ENCODE peak calls at places on chromosomes 6 and 20, in nine cellular contexts. One of them, this sample, is unnamed.

GRCh38 chr6:36131517-36132220 is 1.4 kb downstream of the MAPK13 start:
- DNase-seq in lower lobe of right lung: no peak
- DNase-seq in lower leg skin: peak
- DNase-seq in epithelial cell of esophagus: peak
- DNase-seq in esophagus squamous epithelium: no peak
- DNase-seq in ovary: peak
- DNase-seq in CD4-positive, CD25-positive, alpha-beta regulatory T cell: peak
- DNase-seq in IMR-90: peak
- DNase-seq in mucosa of descending colon: peak
- DNase-seq in this sample: no peak

GRCh38 chr6:43494766-43495165 is 15.4 kb downstream of the LRRC73 start:
- DNase-seq in mucosa of descending colon: no peak
- DNase-seq in esophagus squamous epithelium: no peak
- DNase-seq in CD4-positive, CD25-positive, alpha-beta regulatory T cell: no peak
- DNase-seq in ovary: no peak
- DNase-seq in lower lobe of right lung: no peak
- DNase-seq in IMR-90: no peak
- DNase-seq in lower leg skin: no peak
- DNase-seq in epithelial cell of esophagus: no peak
- DNase-seq in this sample: no peak

GRCh38 chr20:9903048-9903651 is 64.3 kb upstream of the PAK5 start:
- DNase-seq in lower leg skin: no peak
- DNase-seq in IMR-90: no peak
- DNase-seq in epithelial cell of esophagus: peak
- DNase-seq in mucosa of descending colon: no peak
- DNase-seq in esophagus squamous epithelium: no peak
- DNase-seq in CD4-positive, CD25-positive, alpha-beta regulatory T cell: peak
- DNase-seq in lower lobe of right lung: no peak
- DNase-seq in ovary: no peak
- DNase-seq in this sample: peak

GRCh38 chr20:51570755-51571469 is 28.4 kb upstream of the NFATC2 start:
- DNase-seq in lower lobe of right lung: no peak
- DNase-seq in ovary: no peak
- DNase-seq in esophagus squamous epithelium: no peak
- DNase-seq in mucosa of descending colon: no peak
- DNase-seq in epithelial cell of esophagus: no peak
- DNase-seq in lower leg skin: peak
- DNase-seq in IMR-90: peak
- DNase-seq in CD4-positive, CD25-positive, alpha-beta regulatory T cell: no peak
- DNase-seq in this sample: no peak

GRCh38 chr6:89434954-89435353 is 2.0 kb downstream of the ANKRD6 start:
- DNase-seq in lower leg skin: no peak
- DNase-seq in esophagus squamous epithelium: no peak
- DNase-seq in mucosa of descending colon: no peak
- DNase-seq in lower lobe of right lung: no peak
- DNase-seq in epithelial cell of esophagus: no peak
- DNase-seq in CD4-positive, CD25-positive, alpha-beta regulatory T cell: no peak
- DNase-seq in ovary: no peak
- DNase-seq in IMR-90: no peak
- DNase-seq in this sample: no peak

GRCh38 chr6:33080127-33081089 is 4.6 kb downstream of the HLA-DPB1 start:
- DNase-seq in epithelial cell of esophagus: peak
- DNase-seq in mucosa of descending colon: peak
- DNase-seq in CD4-positive, CD25-positive, alpha-beta regulatory T cell: no peak
- DNase-seq in IMR-90: peak
- DNase-seq in lower lobe of right lung: peak
- DNase-seq in lower leg skin: peak
- DNase-seq in esophagus squamous epithelium: no peak
- DNase-seq in ovary: peak
- DNase-seq in this sample: no peak

GRCh38 chr20:63744158-63744557 is 4.6 kb downstream of the SLC2A4RG start:
- DNase-seq in epithelial cell of esophagus: no peak
- DNase-seq in ovary: no peak
- DNase-seq in mucosa of descending colon: no peak
- DNase-seq in CD4-positive, CD25-positive, alpha-beta regulatory T cell: no peak
- DNase-seq in lower leg skin: no peak
- DNase-seq in IMR-90: no peak
- DNase-seq in esophagus squamous epithelium: no peak
- DNase-seq in lower lobe of right lung: no peak
- DNase-seq in this sample: no peak

GRCh38 chr6:16352821-16353438 is 114.5 kb downstream of the GMPR start:
- DNase-seq in mucosa of descending colon: no peak
- DNase-seq in CD4-positive, CD25-positive, alpha-beta regulatory T cell: no peak
- DNase-seq in lower leg skin: no peak
- DNase-seq in esophagus squamous epithelium: no peak
- DNase-seq in lower lobe of right lung: no peak
- DNase-seq in epithelial cell of esophagus: no peak
- DNase-seq in IMR-90: no peak
- DNase-seq in ovary: no peak
- DNase-seq in this sample: no peak

GRCh38 chr20:36004045-36004444 is 35.7 kb downstream of the CNBD2 start:
- DNase-seq in ovary: no peak
- DNase-seq in lower lobe of right lung: no peak
- DNase-seq in IMR-90: no peak
- DNase-seq in epithelial cell of esophagus: peak
- DNase-seq in CD4-positive, CD25-positive, alpha-beta regulatory T cell: no peak
- DNase-seq in mucosa of descending colon: no peak
- DNase-seq in esophagus squamous epithelium: no peak
- DNase-seq in lower leg skin: no peak
- DNase-seq in this sample: no peak

GRCh38 chr6:68572525-68572924 is 62.6 kb upstream of the ADGRB3 start:
- DNase-seq in lower lobe of right lung: no peak
- DNase-seq in ovary: no peak
- DNase-seq in CD4-positive, CD25-positive, alpha-beta regulatory T cell: peak
- DNase-seq in mucosa of descending colon: no peak
- DNase-seq in IMR-90: no peak
- DNase-seq in lower leg skin: no peak
- DNase-seq in epithelial cell of esophagus: peak
- DNase-seq in esophagus squamous epithelium: no peak
- DNase-seq in this sample: peak

GRCh38 chr6:40529040-40529439 is 58.1 kb downstream of the LRFN2 start:
- DNase-seq in IMR-90: no peak
- DNase-seq in ovary: no peak
- DNase-seq in lower lobe of right lung: no peak
- DNase-seq in esophagus squamous epithelium: no peak
- DNase-seq in mucosa of descending colon: no peak
- DNase-seq in lower leg skin: no peak
- DNase-seq in CD4-positive, CD25-positive, alpha-beta regulatory T cell: no peak
- DNase-seq in epithelial cell of esophagus: no peak
- DNase-seq in this sample: no peak

GRCh38 chr6:110853754-110854477 is 20.7 kb upstream of the AMD1 start:
- DNase-seq in esophagus squamous epithelium: no peak
- DNase-seq in lower leg skin: no peak
- DNase-seq in ovary: no peak
- DNase-seq in mucosa of descending colon: no peak
- DNase-seq in lower lobe of right lung: no peak
- DNase-seq in IMR-90: no peak
- DNase-seq in epithelial cell of esophagus: peak
- DNase-seq in CD4-positive, CD25-positive, alpha-beta regulatory T cell: no peak
- DNase-seq in this sample: no peak

GRCh38 chr6:1611572-1612385 is 2.1 kb downstream of the FOXC1 start:
- DNase-seq in lower lobe of right lung: no peak
- DNase-seq in IMR-90: peak
- DNase-seq in ovary: no peak
- DNase-seq in esophagus squamous epithelium: no peak
- DNase-seq in mucosa of descending colon: no peak
- DNase-seq in epithelial cell of esophagus: peak
- DNase-seq in lower leg skin: peak
- DNase-seq in CD4-positive, CD25-positive, alpha-beta regulatory T cell: peak
- DNase-seq in this sample: no peak

GRCh38 chr6:11229267-11230043 is 3.0 kb downstream of the NEDD9 start:
- DNase-seq in epithelial cell of esophagus: peak
- DNase-seq in IMR-90: no peak
- DNase-seq in CD4-positive, CD25-positive, alpha-beta regulatory T cell: no peak
- DNase-seq in lower lobe of right lung: no peak
- DNase-seq in esophagus squamous epithelium: no peak
- DNase-seq in mucosa of descending colon: no peak
- DNase-seq in ovary: no peak
- DNase-seq in lower leg skin: no peak
- DNase-seq in this sample: no peak

DNA sequence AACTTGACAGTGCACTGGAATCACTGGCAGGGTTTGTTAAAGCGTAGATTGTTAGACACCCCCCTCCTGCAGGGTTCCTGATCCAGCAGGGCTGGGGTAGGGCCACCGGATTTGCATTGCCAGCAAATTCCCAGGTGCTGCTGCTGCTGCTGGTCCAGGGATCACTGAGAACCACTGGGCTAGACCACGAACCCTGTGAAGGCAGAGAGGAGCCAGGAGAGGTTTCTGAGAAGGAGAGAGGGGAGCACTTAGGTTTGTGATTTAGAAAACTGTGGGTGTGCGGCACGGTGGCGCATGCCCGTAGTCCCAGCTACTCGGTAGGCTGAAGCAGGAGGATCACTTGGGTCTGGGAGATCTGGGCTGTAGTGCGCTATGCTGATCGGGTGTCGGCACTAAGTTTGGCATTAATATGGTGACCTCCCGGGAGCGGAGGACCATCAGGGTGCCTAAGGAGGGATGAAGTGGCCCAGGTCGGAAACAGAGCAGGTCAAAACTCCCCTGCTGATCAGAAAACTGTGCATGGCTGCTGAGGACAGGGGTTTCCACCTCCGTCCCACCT is 53.6 kb upstream of the FAM83D start:
- DNase-seq in mucosa of descending colon: no peak
- DNase-seq in IMR-90: no peak
- DNase-seq in CD4-positive, CD25-positive, alpha-beta regulatory T cell: no peak
- DNase-seq in lower lobe of right lung: no peak
- DNase-seq in lower leg skin: no peak
- DNase-seq in ovary: no peak
- DNase-seq in epithelial cell of esophagus: no peak
- DNase-seq in esophagus squamous epithelium: no peak
- DNase-seq in this sample: no peak
- H3K4me3 ChIP-seq in mucosa of descending colon: no peak
- H3K4me3 ChIP-seq in IMR-90: no peak
- H3K4me3 ChIP-seq in CD4-positive, CD25-positive, alpha-beta regulatory T cell: peak
- H3K4me3 ChIP-seq in lower lobe of right lung: no peak
- H3K4me3 ChIP-seq in lower leg skin: no peak
- H3K4me3 ChIP-seq in ovary: no peak
- H3K4me3 ChIP-seq in epithelial cell of esophagus: no peak
- H3K4me3 ChIP-seq in esophagus squamous epithelium: no peak
- H3K4me3 ChIP-seq in this sample: no peak

DNA sequence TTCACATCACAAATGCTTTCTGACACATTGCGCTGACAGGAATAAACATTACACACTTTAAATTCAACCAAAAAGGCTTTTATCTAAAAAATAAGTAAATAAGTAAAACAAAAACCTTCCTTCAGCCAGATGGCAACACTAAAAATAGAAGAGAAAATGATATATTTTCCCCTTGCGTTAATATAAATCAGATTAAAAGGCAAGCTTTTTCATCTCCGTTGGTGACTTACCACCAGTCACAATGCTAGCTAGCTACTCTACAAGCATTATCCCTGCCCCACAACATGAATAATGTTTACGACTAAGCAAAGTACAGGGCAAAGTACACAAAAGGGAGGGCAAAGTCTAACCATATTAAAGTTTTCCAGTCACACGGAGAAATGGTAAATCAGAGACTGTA is 120.5 kb downstream of the MAP7 start:
- DNase-seq in IMR-90: no peak
- DNase-seq in CD4-positive, CD25-positive, alpha-beta regulatory T cell: no peak
- DNase-seq in mucosa of descending colon: no peak
- DNase-seq in ovary: no peak
- DNase-seq in esophagus squamous epithelium: no peak
- DNase-seq in epithelial cell of esophagus: no peak
- DNase-seq in lower leg skin: no peak
- DNase-seq in lower lobe of right lung: no peak
- DNase-seq in this sample: no peak
- H3K4me3 ChIP-seq in IMR-90: no peak
- H3K4me3 ChIP-seq in CD4-positive, CD25-positive, alpha-beta regulatory T cell: no peak
- H3K4me3 ChIP-seq in mucosa of descending colon: no peak
- H3K4me3 ChIP-seq in ovary: no peak
- H3K4me3 ChIP-seq in esophagus squamous epithelium: no peak
- H3K4me3 ChIP-seq in epithelial cell of esophagus: no peak
- H3K4me3 ChIP-seq in lower leg skin: no peak
- H3K4me3 ChIP-seq in lower lobe of right lung: no peak
- H3K4me3 ChIP-seq in this sample: no peak

DNA sequence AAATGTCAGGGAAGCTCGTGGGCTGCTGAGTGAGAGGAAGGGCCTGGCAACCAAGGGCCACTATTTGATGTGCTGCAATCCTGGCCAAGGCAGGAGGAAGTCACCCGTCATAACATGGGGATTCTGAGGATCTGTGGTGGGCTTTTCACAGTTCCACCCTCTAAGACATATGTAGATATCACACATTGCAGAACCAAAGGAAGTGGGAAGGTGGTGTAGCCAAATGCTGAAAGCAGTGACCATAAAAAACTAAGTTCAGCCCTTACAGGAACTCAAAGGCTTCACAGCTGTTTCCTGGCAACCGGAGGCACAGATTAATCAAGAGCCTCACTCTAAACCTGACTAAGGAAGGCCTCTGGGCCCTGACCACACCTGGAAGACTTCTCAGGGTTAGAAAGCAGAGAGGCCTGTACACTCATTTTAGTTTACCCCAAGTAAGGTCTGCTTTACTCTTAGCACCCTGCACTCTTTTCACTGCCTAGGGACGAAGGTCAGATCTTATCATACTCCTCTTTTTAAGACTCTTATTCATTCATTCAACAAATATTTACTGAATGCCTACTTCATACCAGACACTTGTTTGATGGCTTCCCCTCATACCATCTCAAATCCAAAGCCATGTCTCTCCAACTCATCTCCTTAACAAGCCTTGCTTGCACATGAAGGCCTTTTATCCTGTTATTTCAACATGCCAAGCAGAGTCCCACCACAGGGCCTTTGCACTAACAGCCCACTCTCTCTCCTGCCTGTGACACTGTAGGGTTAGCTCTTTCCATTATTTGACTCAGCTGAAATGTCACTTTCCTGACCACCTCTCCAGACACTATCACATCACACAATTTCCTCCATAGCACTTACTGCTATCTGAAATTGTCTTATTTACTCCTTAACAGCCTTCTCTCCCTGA is 2.6 kb downstream of the UBE2V1 start:
- DNase-seq in lower leg skin: peak
- DNase-seq in esophagus squamous epithelium: no peak
- DNase-seq in IMR-90: no peak
- DNase-seq in ovary: no peak
- DNase-seq in lower lobe of right lung: no peak
- DNase-seq in epithelial cell of esophagus: peak
- DNase-seq in mucosa of descending colon: no peak
- DNase-seq in CD4-positive, CD25-positive, alpha-beta regulatory T cell: peak
- DNase-seq in this sample: peak
- H3K4me3 ChIP-seq in lower leg skin: no peak
- H3K4me3 ChIP-seq in esophagus squamous epithelium: peak
- H3K4me3 ChIP-seq in IMR-90: no peak
- H3K4me3 ChIP-seq in ovary: no peak
- H3K4me3 ChIP-seq in lower lobe of right lung: no peak
- H3K4me3 ChIP-seq in epithelial cell of esophagus: no peak
- H3K4me3 ChIP-seq in mucosa of descending colon: no peak
- H3K4me3 ChIP-seq in CD4-positive, CD25-positive, alpha-beta regulatory T cell: peak
- H3K4me3 ChIP-seq in this sample: peak

DNA sequence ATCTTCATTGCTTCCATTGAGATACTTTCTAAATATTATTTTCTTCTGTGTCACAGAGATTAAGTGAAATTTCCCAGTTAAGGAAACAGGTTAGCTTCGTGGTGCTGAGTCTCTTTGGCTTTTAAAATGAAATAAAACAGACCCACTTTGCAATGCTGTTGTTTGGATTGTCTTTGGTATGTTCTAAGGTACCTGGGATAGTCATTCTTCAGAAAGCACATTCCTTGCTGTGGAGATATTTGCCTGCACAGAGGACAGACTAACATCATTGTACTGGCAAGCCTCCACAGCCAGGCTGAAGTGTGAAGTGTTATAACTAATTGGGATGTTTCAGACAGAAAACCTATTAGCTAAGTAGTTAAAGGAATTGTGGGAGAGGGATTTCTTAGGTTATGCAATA is 148.8 kb upstream of the EPHA7 start:
- DNase-seq in mucosa of descending colon: no peak
- DNase-seq in lower leg skin: no peak
- DNase-seq in lower lobe of right lung: no peak
- DNase-seq in epithelial cell of esophagus: no peak
- DNase-seq in IMR-90: no peak
- DNase-seq in esophagus squamous epithelium: no peak
- DNase-seq in CD4-positive, CD25-positive, alpha-beta regulatory T cell: no peak
- DNase-seq in ovary: no peak
- DNase-seq in this sample: no peak
- H3K4me3 ChIP-seq in mucosa of descending colon: no peak
- H3K4me3 ChIP-seq in lower leg skin: no peak
- H3K4me3 ChIP-seq in lower lobe of right lung: no peak
- H3K4me3 ChIP-seq in epithelial cell of esophagus: no peak
- H3K4me3 ChIP-seq in IMR-90: no peak
- H3K4me3 ChIP-seq in esophagus squamous epithelium: no peak
- H3K4me3 ChIP-seq in CD4-positive, CD25-positive, alpha-beta regulatory T cell: no peak
- H3K4me3 ChIP-seq in ovary: no peak
- H3K4me3 ChIP-seq in this sample: no peak